ENCODE peak calls at places on chromosomes 3 and 15, in nine cellular contexts. P, H, E, Z, W, J, V, Q and O are unnamed samples.

GRCh38 chr3:154718058-154718457 is 288.1 kb upstream of the GPR149 start:
- DNase-seq in V (no peak), W (no peak), Z (no peak), Q (no peak), P (no peak), H (no peak), J (no peak), E (no peak), O (no peak)

GRCh38 chr3:55160241-55160877 is 232.5 kb upstream of the LRTM1 start:
- DNase-seq in H (no peak), Z (no peak), E (no peak), Q (no peak), P (peak; percentile 27), J (no peak), W (no peak), V (no peak), O (no peak)

GRCh38 chr3:112010631-112011030 is 11.9 kb downstream of the TAGLN3 start:
- DNase-seq in P (no peak), E (no peak), W (no peak), V (no peak), Z (no peak), Q (no peak), J (no peak), H (no peak), O (no peak)

GRCh38 chr3:128152419-128153155 is 694 bp upstream of the EEFSEC start:
- DNase-seq in Z (no peak), E (no peak), J (no peak), V (peak; percentile 61), H (no peak), W (no peak), Q (no peak), P (no peak), O (no peak)

GRCh38 chr3:71168961-71169411 is 414.5 kb downstream of the FOXP1 start:
- DNase-seq in Z (no peak), W (no peak), P (no peak), E (no peak), H (no peak), Q (no peak), J (no peak), V (no peak), O (no peak)

GRCh38 chr15:63509933-63510547 is 5.6 kb downstream of the USP3 start:
- DNase-seq in Q (no peak), V (no peak), W (no peak), Z (no peak), H (no peak), E (no peak), P (no peak), J (no peak), O (no peak)

GRCh38 chr3:46574263-46574662 is 8.2 kb upstream of the LRRC2 start:
- DNase-seq in Z (no peak), V (no peak), Q (no peak), E (no peak), H (no peak), J (no peak), P (no peak), W (no peak), O (no peak)

GRCh38 chr15:41401904-41402267 is 410 bp downstream of the NDUFAF1 start:
- DNase-seq in J (no peak), P (no peak), V (no peak), W (no peak), Z (no peak), H (no peak), Q (no peak), E (no peak), O (no peak)

GRCh38 chr15:72796515-72797337 is 13.2 kb upstream of the ADPGK start:
- DNase-seq in P (peak; percentile 43), V (no peak), Q (no peak), W (peak; percentile 71), E (no peak), J (peak; percentile 88), H (peak; percentile 67), Z (peak; percentile 72), O (no peak)

GRCh38 chr3:126923423-126923822 is 59.5 kb upstream of the PLXNA1 start:
- DNase-seq in E (no peak), J (no peak), H (no peak), Z (no peak), Q (no peak), V (no peak), P (no peak), W (no peak), O (no peak)

GRCh38 chr15:60384526-60385127 is 13.2 kb downstream of the ANXA2 start:
- DNase-seq in Q (no peak), E (no peak), W (no peak), H (no peak), V (no peak), Z (no peak), J (no peak), P (no peak), O (no peak)

GRCh38 chr15:60381148-60381788 is 16.5 kb downstream of the ANXA2 start:
- DNase-seq in Z (no peak), W (no peak), Q (no peak), V (no peak), H (no peak), P (no peak), J (no peak), E (no peak), O (no peak)

GRCh38 chr15:60384052-60384451 is 13.7 kb downstream of the ANXA2 start:
- DNase-seq in H (no peak), E (no peak), J (no peak), W (no peak), Q (no peak), Z (no peak), P (no peak), V (no peak), O (no peak)

GRCh38 chr15:60385620-60386552 is 11.9 kb downstream of the ANXA2 start:
- DNase-seq in E (no peak), V (no peak), Q (no peak), J (no peak), H (no peak), Z (no peak), P (no peak), W (no peak), O (no peak)

DNA sequence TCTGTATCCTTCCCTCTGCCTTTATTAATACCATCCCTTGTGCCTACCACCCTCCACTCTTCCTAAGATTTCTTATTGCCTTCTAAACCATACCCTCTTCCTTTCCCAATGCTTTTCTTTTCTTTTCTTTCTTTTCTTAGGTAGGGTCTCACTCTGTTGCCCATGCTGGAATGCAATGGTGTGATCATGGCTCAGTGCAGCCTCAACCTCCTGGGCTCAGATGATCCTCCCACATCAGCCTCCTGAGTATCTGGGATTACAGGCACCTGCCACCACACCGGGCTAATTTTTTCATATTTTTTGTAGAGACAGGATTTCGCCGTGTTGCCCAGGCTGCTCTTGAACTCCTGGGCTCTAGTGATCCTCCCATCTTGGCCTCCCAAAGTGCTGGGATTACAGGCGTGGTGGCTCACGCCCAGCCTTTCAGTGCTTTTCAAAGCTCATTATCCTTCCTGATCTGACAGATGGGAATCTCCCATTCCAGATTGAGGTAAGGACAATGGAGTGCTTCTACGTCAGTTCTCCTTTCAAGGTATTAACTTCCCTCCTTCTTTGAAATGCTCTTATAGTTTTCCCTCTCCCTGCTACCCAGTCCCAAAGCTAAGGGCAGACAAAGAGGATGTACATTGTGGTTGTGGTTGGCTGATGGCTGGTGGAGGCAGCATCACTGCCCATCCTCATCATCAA is 14.6 kb downstream of the ANXA2 start:
- DNase-seq in H (no peak), E (no peak), J (no peak), Q (no peak), V (no peak), W (no peak), P (no peak), Z (no peak), O (no peak)
- TF ChIP-seq POLR2A in H (no peak), E (no peak), J (no peak), Q (no peak), V (no peak), W (no peak), P (no peak), Z (no peak), O (no peak)

GRCh38 chr15:79365765-79366164 is 54.9 kb downstream of the TMED3 start:
- DNase-seq in Z (no peak), J (no peak), P (no peak), E (no peak), W (no peak), Q (no peak), H (no peak), V (no peak), O (no peak)

GRCh38 chr15:79366691-79367090 is 55.8 kb downstream of the TMED3 start:
- DNase-seq in H (no peak), Z (no peak), W (no peak), V (no peak), E (no peak), J (no peak), Q (no peak), P (no peak), O (no peak)

GRCh38 chr15:79364571-79365240 is 53.8 kb downstream of the TMED3 start:
- DNase-seq in E (no peak), H (no peak), V (no peak), Z (no peak), P (no peak), W (no peak), Q (no peak), J (no peak), O (no peak)
- H3K4me1 ChIP-seq in E (no peaks in the 10 kb centered on the region), H (no peaks in the 10 kb centered on the region), V (no peaks in the 10 kb centered on the region), Z (no peaks in the 10 kb centered on the region), P (no peaks in the 10 kb centered on the region), W (no peaks in the 10 kb centered on the region), Q (no peaks in the 10 kb centered on the region), J (no peaks in the 10 kb centered on the region), O (no peaks in the 10 kb centered on the region)

DNA sequence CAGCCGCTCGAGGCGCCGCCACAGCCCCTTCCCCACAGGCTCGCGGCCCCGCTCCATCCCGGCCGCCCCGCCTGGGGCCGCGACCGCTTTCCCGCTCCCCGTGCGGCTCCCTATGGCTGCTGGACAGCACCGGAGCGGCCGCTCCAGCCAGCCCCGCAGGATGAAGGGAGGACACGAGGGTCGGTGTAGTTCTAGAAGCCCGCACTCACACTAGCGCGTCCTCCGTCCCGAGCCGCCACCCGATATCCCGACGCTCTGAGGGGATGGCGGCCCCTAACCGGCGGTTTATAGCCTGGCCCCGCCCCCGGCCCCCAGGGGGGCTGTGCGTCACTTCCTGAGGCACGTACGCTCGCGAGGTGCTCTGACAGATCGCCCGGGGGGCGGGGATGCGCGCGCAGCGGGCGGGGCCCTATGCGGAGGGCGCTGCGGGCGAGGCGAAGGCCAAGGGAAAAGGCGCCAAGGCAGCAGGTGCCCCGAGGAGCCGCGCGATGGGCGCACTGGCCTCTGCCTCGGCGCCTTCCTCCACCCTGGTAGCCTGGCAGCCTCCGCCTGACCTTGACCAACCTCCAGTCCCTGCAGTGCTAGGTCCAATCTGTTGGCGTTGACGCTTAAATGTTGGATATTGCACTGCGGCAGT is at the start of gene TFRC:
- DNase-seq in Z (peak; percentile 96), J (peak; percentile 99), W (peak; percentile 97), H (peak; percentile 96), Q (peak; percentile 95), E (peak; percentile 91), V (peak; percentile 93), P (peak; percentile 97), O (peak; percentile 92)
- TF ChIP-seq POLR2A in Z (peak; percentile 94), J (peak; percentile 96), W (peak; percentile 99), H (peak; percentile 96), Q (peak; percentile 68), E (peak; percentile 92), V (peak; percentile 89), P (no peak), O (peak; percentile 86)

DNA sequence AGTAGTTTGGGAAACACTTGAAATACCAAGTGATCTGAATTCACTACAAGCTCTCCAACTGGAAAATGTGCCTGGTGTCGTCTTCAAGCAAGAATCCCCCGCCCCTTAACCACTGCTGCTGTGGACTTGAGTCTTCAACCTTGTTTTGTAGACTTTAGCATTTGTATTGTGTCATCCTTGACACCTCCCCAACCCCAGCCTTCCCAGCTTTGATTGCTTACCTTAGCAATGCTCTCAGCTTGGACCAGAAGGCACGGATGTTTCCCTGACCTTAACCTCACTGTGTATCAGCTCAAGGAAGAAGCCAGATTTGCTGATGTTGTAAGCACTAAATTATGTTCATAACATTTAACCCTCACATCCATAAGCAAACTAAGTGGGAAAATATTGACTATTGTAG is 146.4 kb downstream of the IGF1R start:
- DNase-seq in Q (no peak), W (no peak), V (no peak), H (no peak), Z (no peak), J (no peak), P (no peak), E (no peak), O (no peak)
- H3K4me1 ChIP-seq in Q (peaks cover 20% of the 10 kb centered on the region), W (no peaks in the 10 kb centered on the region), V (peaks cover 12% of the 10 kb centered on the region), H (peaks cover 30% of the 10 kb centered on the region), Z (peaks cover 41% of the 10 kb centered on the region), J (peaks cover 89% of the 10 kb centered on the region), P (peaks cover 93% of the 10 kb centered on the region), E (peaks cover 10% of the 10 kb centered on the region), O (peaks cover 41% of the 10 kb centered on the region)